ENCODE peak calls at places on chromosomes 4 and X, in eight cellular contexts. U, Y, G, T, I, P, B and V are unnamed samples.

GRCh38 chrX:20530319-20530979 is 263.7 kb upstream of the RPS6KA3 start:
- DNase-seq in I (peak), P (peak), G (no peak), Y (peak), B (peak), U (peak), T (peak), V (peak)

GRCh38 chr4:122914292-122914904 is 8.0 kb downstream of the NUDT6 start:
- DNase-seq in B (no peak), Y (no peak), I (no peak), U (no peak), G (no peak), P (no peak), T (no peak), V (no peak)

GRCh38 chr4:25484243-25484721 is 107.2 kb downstream of the ANAPC4 start:
- DNase-seq in I (no peak), G (no peak), Y (peak), B (no peak), U (no peak), P (no peak), T (no peak), V (no peak)

GRCh38 chr4:75512336-75513211 is 1.6 kb downstream of the RCHY1 start:
- DNase-seq in P (peak), U (no peak), T (no peak), G (no peak), B (no peak), Y (no peak), I (no peak), V (peak)

GRCh38 chr4:46886711-46887110 is 22.3 kb downstream of the COX7B2 start:
- DNase-seq in Y (no peak), I (no peak), U (no peak), T (no peak), P (peak), G (no peak), B (no peak), V (no peak)

GRCh38 chrX:132615396-132616131 is 126.7 kb upstream of the MBNL3 start:
- DNase-seq in U (peak), B (peak), T (no peak), G (no peak), P (no peak), I (no peak), Y (peak), V (peak)

GRCh38 chr4:3780347-3781171 is 14.4 kb downstream of the ADRA2C start:
- DNase-seq in P (no peak), G (no peak), T (no peak), Y (no peak), B (no peak), U (peak), I (no peak), V (peak)

GRCh38 chr4:133152801-133153526 is 3.9 kb downstream of the PCDH10 start:
- DNase-seq in Y (no peak), G (no peak), T (no peak), B (no peak), U (peak), I (no peak), P (no peak), V (peak)

GRCh38 chr4:85414972-85415371 is 60.0 kb upstream of the ARHGAP24 start:
- DNase-seq in B (no peak), G (no peak), Y (no peak), P (no peak), T (no peak), I (no peak), U (no peak), V (no peak)

GRCh38 chrX:140817943-140818342 is 108.4 kb downstream of the LINC00632 start:
- DNase-seq in G (no peak), I (no peak), U (no peak), P (no peak), T (no peak), Y (no peak), B (no peak), V (no peak)

GRCh38 chr4:40579983-40580382 is 49.7 kb downstream of the RBM47 start:
- DNase-seq in Y (no peak), G (no peak), U (no peak), T (no peak), I (no peak), P (peak), B (no peak), V (no peak)

GRCh38 chr4:181281451-181281850 is 961.8 kb upstream of the TENM3 start:
- DNase-seq in P (no peak), Y (no peak), G (no peak), B (no peak), U (no peak), I (no peak), T (no peak), V (no peak)

GRCh38 chr4:183746305-183747229 is 87.5 kb downstream of the TRAPPC11 start:
- DNase-seq in T (no peak), I (no peak), U (no peak), P (no peak), B (no peak), G (no peak), Y (no peak), V (peak)

GRCh38 chr4:140641789-140642439 is 73.2 kb upstream of the UCP1 start:
- DNase-seq in T (no peak), B (no peak), I (no peak), G (peak), P (no peak), Y (no peak), U (peak), V (peak)

GRCh38 chr4:2743518-2744445 is 12.4 kb downstream of the TNIP2 start:
- DNase-seq in U (no peak), T (no peak), Y (no peak), B (no peak), I (no peak), G (no peak), P (no peak), V (no peak)
- TF ChIP-seq CTCF in U (no peak), T (no peak), Y (no peak), B (no peak), I (no peak), G (no peak), P (no peak), V (no peak)

DNA sequence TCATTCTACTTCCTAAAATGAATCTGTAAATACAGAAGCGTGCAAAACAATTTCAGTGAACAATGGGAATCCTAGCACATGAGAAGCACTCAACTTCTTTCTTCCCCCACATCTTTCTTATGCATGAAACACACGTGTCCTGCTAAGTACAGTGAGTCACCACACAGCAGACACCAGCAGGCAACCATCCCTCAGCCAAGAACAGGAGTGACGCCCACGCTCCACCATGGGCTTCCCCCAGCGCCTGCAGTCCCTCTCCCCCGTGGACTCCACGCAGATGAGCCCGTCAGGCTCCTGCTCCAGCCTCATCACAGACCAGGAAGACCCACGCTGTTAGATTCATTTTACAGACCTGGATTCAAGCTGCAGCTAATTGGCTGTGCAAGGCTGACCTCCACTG is 16.8 kb downstream of the HMX1 start:
- DNase-seq in U (no peak), P (no peak), I (no peak), T (no peak), Y (no peak), B (no peak), G (no peak), V (no peak)
- H3K27ac ChIP-seq in U (no peak), P (no peak), I (no peak), T (no peak), Y (no peak), B (no peak), G (no peak), V (no peak)

GRCh38 chr4:71186566-71187398 is 152.0 kb upstream of the SLC4A4 start:
- DNase-seq in P (peak), B (peak), T (peak), I (peak), Y (peak), U (peak), G (peak), V (peak)

GRCh38 chr4:71189471-71189870 is 149.3 kb upstream of the SLC4A4 start:
- DNase-seq in Y (no peak), B (no peak), T (no peak), P (no peak), U (no peak), I (no peak), G (no peak), V (no peak)

GRCh38 chr4:71188951-71189350 is 149.9 kb upstream of the SLC4A4 start:
- DNase-seq in G (no peak), U (no peak), I (no peak), P (no peak), T (no peak), Y (no peak), B (no peak), V (no peak)

GRCh38 chr4:71187399-71188196 is 151.2 kb upstream of the SLC4A4 start:
- DNase-seq in U (peak), B (peak), G (peak), P (no peak), Y (no peak), I (peak), T (peak), V (peak)

DNA sequence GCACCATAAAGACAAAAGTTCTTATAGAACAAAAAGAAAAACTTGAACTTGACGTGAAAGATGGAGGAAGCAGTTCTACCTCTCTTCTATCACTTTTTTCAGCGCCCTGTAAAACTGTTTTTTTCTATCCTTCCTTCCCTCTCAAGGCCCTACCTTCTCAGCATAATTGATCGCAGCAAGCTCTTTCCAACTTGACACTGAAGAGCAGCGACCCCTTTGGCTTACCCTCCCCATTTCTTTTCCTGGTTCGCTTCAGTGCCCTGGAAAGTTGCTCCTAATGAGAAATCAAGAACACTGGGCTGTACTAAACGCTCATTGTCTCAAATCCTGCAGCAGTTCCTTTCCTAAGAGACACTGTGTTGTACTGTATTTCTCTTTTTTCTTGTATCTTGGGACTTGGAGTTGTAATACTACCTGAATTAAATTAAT is 150.6 kb upstream of the SLC4A4 start:
- DNase-seq in I (no peak), P (no peak), G (no peak), U (peak), Y (no peak), T (no peak), B (no peak), V (peak)
- TF ChIP-seq CTCF in I (no peak), P (no peak), G (no peak), U (peak), Y (no peak), T (no peak), B (no peak), V (peak)

GRCh38 chr4:186192068-186192751 is 843 bp downstream of the CYP4V2 start:
- DNase-seq in G (peak), Y (peak), P (peak), U (peak), I (peak), B (peak), T (no peak), V (peak)
- H3K27ac ChIP-seq in G (peak), Y (no peak), P (peak), U (no peak), I (peak), B (peak), T (peak), V (peak)

GRCh38 chr4:38180456-38180855 is 220.3 kb downstream of the PTTG2 start:
- DNase-seq in B (no peak), G (no peak), Y (no peak), U (no peak), T (no peak), P (no peak), I (no peak), V (peak)
- TF ChIP-seq CTCF in B (no peak), G (no peak), Y (peak), U (peak), T (no peak), P (no peak), I (no peak), V (no peak)

DNA sequence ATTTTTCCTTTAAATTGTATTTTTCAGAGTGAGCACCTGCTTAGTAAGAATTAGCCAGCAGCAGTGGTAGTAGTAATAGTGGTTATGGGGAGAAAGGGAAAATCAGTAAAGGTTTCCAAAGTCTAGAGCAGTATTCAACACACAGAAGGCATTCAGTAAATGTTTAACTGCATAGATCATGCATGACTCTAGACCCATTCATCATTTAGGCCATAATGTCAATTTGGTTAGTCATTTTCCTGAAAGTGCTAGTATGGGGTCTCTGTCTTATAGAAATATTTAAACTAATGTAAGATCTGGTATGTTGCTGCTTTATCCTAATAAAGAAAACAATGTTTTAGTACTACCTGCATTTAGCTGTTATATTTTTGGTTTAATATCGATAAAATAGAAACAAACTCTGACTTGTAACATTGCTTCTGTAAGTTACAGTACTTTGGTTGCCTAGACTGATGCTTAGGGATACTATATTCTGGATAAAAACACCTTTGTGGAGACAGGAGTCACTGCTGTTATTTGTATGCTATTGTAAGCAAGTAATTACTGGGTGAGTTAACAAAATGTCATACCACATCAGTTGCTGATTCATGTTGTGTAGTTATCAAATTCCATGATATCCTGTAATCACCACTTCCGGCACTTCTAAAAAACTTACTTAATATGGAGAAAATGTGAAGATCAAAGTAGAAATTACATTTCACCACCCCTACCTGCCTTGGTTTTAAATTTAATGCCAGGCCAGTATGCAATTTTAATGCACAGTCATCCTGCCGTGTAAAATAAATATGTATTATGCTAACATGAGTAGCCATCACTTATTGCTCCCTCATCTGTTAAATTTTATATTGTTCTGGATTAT is 115.8 kb upstream of the BMPR1B start:
- DNase-seq in T (no peak), P (peak), I (no peak), G (no peak), Y (no peak), B (no peak), U (no peak), V (no peak)
- H3K27ac ChIP-seq in T (no peak), P (no peak), I (no peak), G (no peak), Y (no peak), B (no peak), U (no peak), V (no peak)